ENCODE peak calls at places on chromosomes 7 and 10, in five cellular contexts. M is stomach, Y is left lung, X is GM06990, V is choroid plexus epithelial cell. N is an unnamed sample.

GRCh38 chr7:19143930-19144574 is 1.2 kb downstream of the FERD3L start:
- DNase-seq in M (no peak), Y (no peak), V (no peak), X (no peak), N (peak; percentile 47)

GRCh38 chr7:53993205-53993604 is 549.0 kb upstream of the VSTM2A start:
- DNase-seq in M (no peak), V (no peak), X (no peak), Y (no peak), N (no peak)

GRCh38 chr10:103645141-103646054 is 151.9 kb downstream of the NEURL1 start:
- DNase-seq in X (no peak), M (peak; percentile 43), V (peak; percentile 92), Y (no peak), N (peak; percentile 88)

GRCh38 chr7:134842062-134842461 is 62.6 kb downstream of the CALD1 start:
- DNase-seq in M (no peak), Y (no peak), X (no peak), V (no peak), N (no peak)

GRCh38 chr10:110681023-110681681 is 37.0 kb downstream of the RBM20 start:
- DNase-seq in V (peak; percentile 52), M (peak; percentile 43), X (no peak), Y (no peak), N (no peak)

GRCh38 chr10:132897516-132898381 is 44.6 kb downstream of the CFAP46 start:
- DNase-seq in Y (peak; percentile 57), X (no peak), M (no peak), V (no peak), N (peak; percentile 58)

GRCh38 chr7:93890041-93890463 is 501 bp downstream of the TFPI2 start:
- DNase-seq in V (peak; percentile 81), Y (peak; percentile 71), X (peak; percentile 19), M (no peak), N (peak; percentile 75)

GRCh38 chr7:154916381-154917213 is 86.3 kb downstream of the PAXIP1 start:
- DNase-seq in Y (no peak), X (no peak), M (no peak), V (no peak), N (peak; percentile 61)

GRCh38 chr7:149109969-149110368 is 16.2 kb downstream of the ZNF425 start:
- DNase-seq in X (no peak), V (no peak), Y (no peak), M (no peak), N (no peak)

GRCh38 chr10:16742165-16742960 is 74.9 kb downstream of the RSU1 start:
- DNase-seq in Y (no peak), M (no peak), V (no peak), X (no peak), N (no peak)

GRCh38 chr10:122457934-122458333 is 3.4 kb upstream of the HTRA1 start:
- DNase-seq in V (no peak), Y (no peak), X (no peak), M (no peak), N (no peak)

GRCh38 chr10:132641401-132641800 is 103.8 kb downstream of the INPP5A start:
- DNase-seq in V (no peak), Y (no peak), M (no peak), X (no peak), N (no peak)

GRCh38 chr7:138842111-138842510 is 44.1 kb upstream of the ATP6V0A4 start:
- DNase-seq in X (no peak), V (peak; percentile 90), Y (no peak), M (no peak), N (no peak)

GRCh38 chr10:33115720-33116119 is 157.7 kb upstream of the ITGB1 start:
- DNase-seq in Y (peak; percentile 74), M (no peak), V (peak; percentile 75), X (no peak), N (no peak)

GRCh38 chr10:104548090-104548489 is 93.0 kb upstream of the SORCS3 start:
- DNase-seq in M (no peak), Y (no peak), X (no peak), V (peak; percentile 22), N (no peak)

GRCh38 chr7:149196151-149196704 is 882 bp downstream of the ZNF282 start:
- DNase-seq in X (peak; percentile 35), M (no peak), Y (no peak), V (no peak), N (no peak)

GRCh38 chr7:84291756-84292155 is 97.2 kb upstream of the SEMA3A start:
- DNase-seq in X (no peak), M (no peak), V (no peak), Y (no peak), N (no peak)

GRCh38 chr7:40303996-40304395 is 169.2 kb downstream of the SUGCT start:
- DNase-seq in Y (no peak), M (no peak), X (no peak), V (no peak), N (no peak)

GRCh38 chr7:143002106-143002505 is 24.8 kb downstream of the OR9A2 start:
- DNase-seq in M (no peak), Y (no peak), X (no peak), V (peak; percentile 61), N (no peak)

GRCh38 chr7:98616381-98617050 is 569 bp upstream of the NPTX2 start:
- DNase-seq in X (no peak), M (no peak), Y (no peak), V (no peak), N (no peak)
- H3K4me3 ChIP-seq in X (no peak overlapping the region), M (peak overlapping the region; percentile 40), Y (no peak overlapping the region), V (no peak overlapping the region), N (no peak overlapping the region)

DNA sequence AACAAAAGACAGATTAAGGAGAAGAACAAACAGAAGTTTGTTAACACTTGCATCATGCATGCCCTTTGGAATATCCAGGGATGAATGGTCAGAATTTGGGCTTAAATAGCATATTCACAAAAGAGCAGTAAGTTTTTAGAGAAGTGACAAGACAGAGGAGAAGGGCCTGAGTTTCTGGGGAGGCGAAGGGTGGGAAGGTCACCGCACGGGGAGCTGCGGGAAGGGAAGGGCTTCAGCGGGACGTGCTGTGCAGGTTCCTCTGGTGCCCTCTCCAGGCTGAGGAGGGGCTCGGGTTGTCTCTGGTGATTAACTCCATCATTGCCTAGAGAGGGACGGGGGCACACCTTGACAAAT is 10.4 kb upstream of the ZNF22 start:
- DNase-seq in Y (no peak), X (no peak), V (no peak), M (no peak), N (no peak)
- TF ChIP-seq CTCF in Y (no peak), X (no peak), V (peak; percentile 53), M (no peak), N (no peak)

GRCh38 chr7:107355616-107356015 is 114.2 kb upstream of the GPR22 start:
- DNase-seq in V (peak; percentile 14), M (no peak), Y (no peak), X (no peak), N (no peak)

GRCh38 chr7:107354639-107355038 is 115.2 kb upstream of the GPR22 start:
- DNase-seq in Y (no peak), X (no peak), V (no peak), M (no peak), N (no peak)

DNA sequence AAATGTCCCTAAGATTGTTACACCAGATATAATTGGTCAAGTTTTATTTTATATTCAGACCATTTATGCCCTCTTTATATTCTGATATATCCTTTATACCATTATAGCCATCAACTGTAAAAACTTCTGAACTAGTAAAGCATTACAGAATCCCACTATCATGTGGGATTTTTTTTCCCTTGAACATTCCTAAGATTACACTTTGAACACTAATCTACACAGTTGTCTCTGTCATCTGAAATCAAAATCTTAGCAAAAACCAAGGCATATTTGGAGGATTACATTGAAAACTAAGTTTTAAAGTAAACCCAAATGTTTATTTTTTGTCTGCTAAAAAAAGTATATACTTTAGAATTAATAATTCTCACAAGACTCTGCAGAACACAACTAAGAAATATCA is 116.2 kb upstream of the GPR22 start:
- DNase-seq in V (peak; percentile 7), Y (no peak), X (no peak), M (no peak), N (no peak)
- H3K4me3 ChIP-seq in V (no peak overlapping the region), Y (no peak overlapping the region), X (no peak overlapping the region), M (no peak overlapping the region), N (no peak overlapping the region)

DNA sequence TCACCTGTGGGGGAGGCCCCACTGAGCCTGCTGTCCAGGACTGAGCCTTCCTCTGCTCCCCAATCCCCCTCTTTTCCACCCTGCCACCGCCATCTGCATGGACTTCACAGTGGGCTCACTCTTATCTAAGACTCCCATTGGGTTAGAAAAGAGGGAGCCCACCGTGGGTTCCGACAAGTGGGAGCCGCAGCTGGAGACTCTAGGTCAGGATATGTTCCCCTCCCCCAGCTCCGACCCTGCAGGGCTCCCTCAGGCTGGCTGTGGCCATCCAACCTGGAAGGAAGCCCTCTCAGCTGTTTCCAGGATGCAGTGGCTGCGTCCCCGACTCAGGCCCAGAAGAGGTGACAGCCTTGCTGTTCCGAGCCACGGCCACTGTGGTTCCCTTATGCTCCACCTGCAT is 4.8 kb downstream of the WDR86 start:
- DNase-seq in V (no peak), Y (no peak), X (no peak), M (no peak), N (peak; percentile 49)
- TF ChIP-seq CTCF in V (no peak), Y (no peak), X (no peak), M (no peak), N (no peak)

DNA sequence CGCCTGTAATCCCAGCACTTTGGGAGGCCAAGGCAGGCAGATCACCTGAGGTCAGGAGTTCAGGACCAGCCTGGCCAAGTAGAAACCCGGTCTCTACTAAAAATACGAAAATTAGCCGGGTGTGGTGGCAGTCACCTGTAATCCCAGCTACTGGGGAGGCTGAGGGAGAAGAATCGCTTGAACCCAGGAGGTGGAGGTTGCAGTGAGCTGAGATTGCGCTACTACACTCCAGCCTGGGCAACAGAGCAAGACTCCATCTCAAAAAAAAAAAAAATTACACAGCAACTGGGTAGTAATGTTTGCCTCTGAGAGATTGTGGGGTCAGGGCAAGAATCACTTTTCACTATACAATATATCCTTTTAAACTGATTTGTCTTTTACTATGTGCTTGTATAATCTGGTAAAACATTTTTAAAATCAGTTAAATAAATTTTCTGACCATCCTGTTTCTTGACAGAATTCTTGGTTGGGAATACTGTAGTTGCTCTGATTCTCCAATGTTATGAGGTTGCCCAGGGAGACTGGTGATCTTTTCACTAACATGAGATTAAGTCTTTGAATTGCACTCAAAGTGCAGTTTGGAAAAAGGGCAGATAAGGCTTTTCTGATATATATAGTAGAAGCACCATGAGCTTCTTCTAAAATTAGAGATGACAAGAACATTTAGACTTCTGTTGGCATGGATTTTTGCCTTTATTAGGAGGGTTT is 1.5 kb downstream of the ENTPD7 start:
- DNase-seq in Y (no peak), M (no peak), V (peak; percentile 37), X (no peak), N (no peak)
- H3K4me3 ChIP-seq in Y (peak overlapping the region; percentile 59), M (no peak overlapping the region), V (peak overlapping the region; percentile 28), X (no peak overlapping the region), N (no peak overlapping the region)

DNA sequence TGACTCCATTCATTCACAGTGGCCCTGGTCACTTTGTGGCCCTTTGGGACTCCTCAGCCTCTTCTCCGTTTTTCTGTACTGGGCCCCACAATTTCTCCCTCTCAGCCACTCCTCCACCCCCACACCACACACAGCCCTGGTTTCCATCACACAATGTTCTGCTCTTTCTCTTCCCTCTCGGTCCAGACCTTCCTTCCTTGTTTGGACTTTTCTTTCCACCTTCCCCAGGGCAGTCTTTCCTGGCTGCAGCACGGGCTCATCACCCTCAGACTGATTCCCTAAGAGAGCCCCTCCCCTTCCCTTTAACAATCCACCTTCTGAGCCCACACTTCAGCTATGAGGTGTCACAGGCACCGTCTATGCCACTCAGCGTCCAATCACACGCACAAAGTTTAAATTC is 25.7 kb downstream of the CPXM2 start:
- DNase-seq in V (no peak), M (peak; percentile 4), X (no peak), Y (no peak), N (no peak)
- TF ChIP-seq CTCF in V (no peak), M (no peak), X (no peak), Y (no peak), N (no peak)

N was measured in kidney.